ENCODE peak calls at places on chromosomes 12 and 14, in ten cellular contexts. Q, H, E, F, B, C, P, I, M and U are unnamed samples.

GRCh38 chr12:724194-724855 is 28.1 kb upstream of the WNK1 start:
- DNase-seq in M (no peak), Q (no peak), P (no peak), E (no peak), B (no peak), C (no peak), I (no peak), H (no peak), F (no peak), U (no peak)

GRCh38 chr12:9729082-9729481 is 3.8 kb downstream of the CLECL1 start:
- DNase-seq in I (no peak), H (no peak), F (no peak), P (no peak), E (no peak), M (no peak), Q (no peak), C (no peak), B (no peak), U (no peak)

GRCh38 chr12:53543539-53543938 is 36.3 kb upstream of the NPFF start:
- DNase-seq in B (peak; percentile 1), F (peak; percentile 32), E (peak; percentile 46), Q (peak; percentile 79), M (peak; percentile 60), C (peak; percentile 41), I (peak; percentile 61), H (peak; percentile 83), P (peak; percentile 43), U (peak; percentile 61)

GRCh38 chr12:76049575-76050251 is 18.1 kb upstream of the PHLDA1 start:
- DNase-seq in E (no peak), F (no peak), P (no peak), B (no peak), I (no peak), C (no peak), H (no peak), Q (no peak), M (no peak), U (no peak)

GRCh38 chr12:132323171-132324010 is 6.0 kb downstream of the GALNT9 start:
- DNase-seq in F (no peak), P (no peak), B (no peak), E (no peak), C (no peak), M (no peak), H (peak; percentile 39), Q (no peak), I (no peak), U (no peak)

GRCh38 chr12:96034631-96035282 is 630 bp downstream of the LTA4H start:
- DNase-seq in P (no peak), E (no peak), F (no peak), I (peak; percentile 34), C (no peak), H (peak; percentile 27), B (no peak), M (peak; percentile 40), Q (peak; percentile 35), U (peak; percentile 32)

GRCh38 chr14:76810525-76810924 is 2.2 kb downstream of the ANGEL1 start:
- DNase-seq in C (no peak), I (no peak), F (no peak), P (no peak), Q (no peak), M (no peak), H (no peak), B (no peak), E (no peak), U (no peak)

GRCh38 chr12:54611715-54612116 is 23.0 kb downstream of the LACRT start:
- DNase-seq in C (no peak), M (no peak), E (no peak), H (no peak), I (no peak), B (no peak), P (no peak), Q (no peak), F (no peak), U (no peak)

GRCh38 chr14:71139058-71139946 is 232.0 kb downstream of the PCNX1 start:
- DNase-seq in P (peak; percentile 22), C (peak; percentile 13), F (peak; percentile 19), I (peak; percentile 51), E (peak; percentile 78), M (peak; percentile 21), H (peak; percentile 44), Q (peak; percentile 59), B (peak; percentile 15), U (peak; percentile 30)

GRCh38 chr14:78119440-78119839 is 50.7 kb upstream of the NRXN3 start:
- DNase-seq in H (no peak), B (no peak), Q (no peak), E (no peak), C (no peak), I (no peak), F (no peak), M (no peak), P (no peak), U (no peak)

GRCh38 chr12:124578854-124579253 is 11.4 kb upstream of the NCOR2 start:
- DNase-seq in M (no peak), E (no peak), Q (no peak), H (no peak), P (no peak), C (no peak), I (no peak), F (no peak), B (no peak), U (no peak)

GRCh38 chr14:30385925-30386324 is 173.0 kb upstream of the G2E3 start:
- DNase-seq in Q (no peak), M (peak; percentile 20), C (no peak), E (no peak), P (no peak), F (no peak), B (no peak), I (no peak), H (no peak), U (no peak)

GRCh38 chr12:6700646-6701051 is at the start of gene PIANP:
- DNase-seq in C (no peak), I (peak; percentile 45), B (no peak), Q (no peak), E (peak; percentile 34), M (no peak), F (no peak), H (peak; percentile 52), P (no peak), U (no peak)

GRCh38 chr12:12282761-12283160 is 15.9 kb upstream of the LRP6 start:
- DNase-seq in B (no peak), I (no peak), C (no peak), P (no peak), H (no peak), M (no peak), E (no peak), F (no peak), Q (peak; percentile 38), U (peak; percentile 68)

GRCh38 chr12:61860439-61860838 is 399.8 kb upstream of the USP15 start:
- DNase-seq in E (no peak), Q (no peak), C (no peak), B (no peak), H (no peak), F (no peak), M (no peak), P (no peak), I (no peak), U (peak; percentile 14)

GRCh38 chr14:51014086-51014485 is 69.8 kb upstream of the PYGL start:
- DNase-seq in M (no peak), F (no peak), Q (peak; percentile 88), P (no peak), C (peak; percentile 6), I (no peak), H (peak; percentile 56), E (no peak), B (no peak), U (no peak)

GRCh38 chr14:91387135-91387849 is 30.3 kb downstream of the CCDC88C start:
- DNase-seq in Q (peak; percentile 6), M (no peak), H (no peak), I (no peak), B (no peak), P (no peak), F (no peak), E (no peak), C (no peak), U (no peak)

GRCh38 chr12:96501139-96501741 is 11.9 kb downstream of the CFAP54 start:
- DNase-seq in P (no peak), B (no peak), Q (peak; percentile 72), H (no peak), M (peak; percentile 20), C (no peak), E (no peak), F (no peak), I (peak; percentile 58), U (peak; percentile 59)

GRCh38 chr12:16387919-16388318 is 40.5 kb downstream of the MGST1 start:
- DNase-seq in E (no peak), B (no peak), M (no peak), P (no peak), C (no peak), F (no peak), H (no peak), Q (no peak), I (no peak), U (no peak)

GRCh38 chr12:89574736-89575208 is 48.9 kb upstream of the POC1B start:
- DNase-seq in B (no peak), I (peak; percentile 31), M (no peak), C (peak; percentile 63), H (no peak), F (no peak), Q (peak; percentile 73), E (no peak), P (no peak), U (no peak)

GRCh38 chr14:81313200-81313599 is 86.9 kb downstream of the STON2 start:
- DNase-seq in C (no peak), P (no peak), E (no peak), H (no peak), I (no peak), B (no peak), F (no peak), M (no peak), Q (no peak), U (no peak)

GRCh38 chr14:61927015-61927414 is 164.8 kb downstream of the SNAPC1 start:
- DNase-seq in P (no peak), F (no peak), Q (no peak), H (no peak), M (no peak), I (no peak), B (no peak), C (peak; percentile 30), E (no peak), U (no peak)

GRCh38 chr12:80222261-80222660 is 122.9 kb downstream of the OTOGL start:
- DNase-seq in E (no peak), Q (no peak), B (no peak), F (no peak), H (no peak), C (no peak), M (no peak), P (no peak), I (no peak), U (no peak)

GRCh38 chr14:102998393-102998792 is 59.0 kb downstream of the CDC42BPB start:
- DNase-seq in B (no peak), C (no peak), I (no peak), M (no peak), F (no peak), H (no peak), Q (peak; percentile 33), P (no peak), E (no peak), U (no peak)

GRCh38 chr12:114799574-114800487 is 115.9 kb upstream of the TBX3 start:
- DNase-seq in E (peak; percentile 21), I (peak; percentile 85), Q (no peak), F (no peak), C (no peak), M (no peak), H (peak; percentile 16), B (no peak), P (no peak), U (no peak)

GRCh38 chr14:99546230-99546879 is 57.7 kb downstream of the CCDC85C start:
- DNase-seq in I (no peak), C (no peak), F (no peak), M (peak; percentile 75), H (no peak), Q (no peak), B (no peak), P (no peak), E (peak; percentile 50), U (no peak)

GRCh38 chr14:76844223-76844622 is 18.0 kb downstream of the LRRC74A start:
- DNase-seq in M (no peak), P (peak; percentile 42), B (peak; percentile 19), I (peak; percentile 87), F (no peak), C (no peak), Q (peak; percentile 61), E (no peak), H (peak; percentile 36), U (no peak)